ENCODE peak calls at places on chromosomes 12 and 14, in six cellular contexts. O is CD4-positive, CD25-positive, alpha-beta regulatory T cell; D is KBM-7; B is T1000; E is upper lobe of right lung; Y is NCI-H1105. Q is an unnamed sample.

GRCh38 chr12:57237952-57238853 is 8.7 kb downstream of the SHMT2 start:
- DNase-seq in E (peak), O (peak), D (no peak), Y (peak), B (no peak), Q (peak)

GRCh38 chr14:93857500-93857899 is 69.2 kb upstream of the PRIMA1 start:
- DNase-seq in B (no peak), E (no peak), Y (no peak), O (no peak), D (no peak), Q (no peak)

GRCh38 chr14:100693877-100694578 is 32.7 kb upstream of the DLK1 start:
- DNase-seq in D (no peak), E (no peak), Y (no peak), O (no peak), B (no peak), Q (no peak)

GRCh38 chr14:58055497-58055896 is 96.5 kb downstream of the ARMH4 start:
- DNase-seq in B (no peak), D (no peak), O (no peak), E (no peak), Y (no peak), Q (no peak)

GRCh38 chr12:79344855-79345840 is 345.6 kb downstream of the PAWR start:
- DNase-seq in D (peak), E (no peak), B (no peak), Y (peak), O (peak), Q (no peak)

GRCh38 chr14:90697577-90698206 is 118.5 kb downstream of the TTC7B start:
- DNase-seq in O (peak), B (peak), E (peak), Y (peak), D (peak), Q (peak)

GRCh38 chr12:128076188-128076587 is 190.8 kb upstream of the TMEM132C start:
- DNase-seq in B (no peak), E (no peak), Y (no peak), D (no peak), O (no peak), Q (no peak)

GRCh38 chr12:82651489-82651888 is 35.2 kb upstream of the TMTC2 start:
- DNase-seq in D (no peak), Y (no peak), B (no peak), E (no peak), O (no peak), Q (no peak)

GRCh38 chr14:51138353-51139103 is 43.6 kb upstream of the TRIM9 start:
- DNase-seq in B (no peak), D (no peak), O (no peak), E (no peak), Y (no peak), Q (no peak)

GRCh38 chr12:58645946-58646345 is 274.4 kb downstream of the LRIG3 start:
- DNase-seq in D (no peak), B (no peak), E (no peak), O (no peak), Y (no peak), Q (no peak)

GRCh38 chr12:74066476-74066875 is 471.2 kb upstream of the ATXN7L3B start:
- DNase-seq in O (no peak), D (no peak), B (no peak), Y (no peak), E (peak), Q (no peak)

GRCh38 chr14:102215522-102216250 is 76.0 kb downstream of the WDR20 start:
- DNase-seq in B (no peak), D (no peak), E (no peak), O (no peak), Y (no peak), Q (no peak)

GRCh38 chr12:45914090-45914489 is 76.3 kb downstream of the SCAF11 start:
- DNase-seq in D (no peak), B (peak), Y (no peak), E (no peak), O (no peak), Q (no peak)

GRCh38 chr12:80374615-80375014 is 69.4 kb upstream of the PTPRQ start:
- DNase-seq in Y (no peak), O (no peak), E (no peak), D (no peak), B (no peak), Q (no peak)

GRCh38 chr12:56385873-56386272 is 23.2 kb upstream of the APOF start:
- DNase-seq in B (no peak), O (no peak), D (no peak), E (no peak), Y (peak), Q (no peak)

GRCh38 chr12:118359541-118359915 is 13.2 kb downstream of the TAOK3 start:
- DNase-seq in O (peak), Y (no peak), D (no peak), B (no peak), E (no peak), Q (no peak)

GRCh38 chr12:121713257-121714155 is 954 bp downstream of the TMEM120B start:
- DNase-seq in B (no peak), O (no peak), E (no peak), D (no peak), Y (no peak), Q (no peak)

GRCh38 chr14:100914597-100915021 is 11.1 kb upstream of the RTL1 start:
- DNase-seq in O (no peak), E (no peak), D (no peak), B (no peak), Y (no peak), Q (no peak)

GRCh38 chr14:89849931-89850330 is 104.6 kb downstream of the EFCAB11 start:
- DNase-seq in D (no peak), Y (no peak), O (no peak), B (no peak), E (no peak), Q (no peak)

GRCh38 chr14:39704581-39704980 is 272.3 kb upstream of the FBXO33 start:
- DNase-seq in E (no peak), Y (no peak), D (no peak), O (no peak), B (no peak), Q (no peak)

Q was measured in GM06990.